ENCODE peak calls at places on chromosomes 3 and 15, in seven cellular contexts. One of them, this sample, is unnamed.

GRCh38 chr15:68699124-68699880 is 120.5 kb downstream of the CORO2B start:
- DNase-seq in endothelial cell: no peak
- DNase-seq in NCI-H1417: no peak
- DNase-seq in A549: no peak
- DNase-seq in H1: no peak
- DNase-seq in SJCRH30: peak
- DNase-seq in cardiac muscle cell: no peak
- DNase-seq in this sample: no peak

GRCh38 chr15:101179341-101180153 is 72.3 kb downstream of the CHSY1 start:
- DNase-seq in endothelial cell: no peak
- DNase-seq in NCI-H1417: no peak
- DNase-seq in A549: no peak
- DNase-seq in H1: no peak
- DNase-seq in SJCRH30: no peak
- DNase-seq in cardiac muscle cell: no peak
- DNase-seq in this sample: peak

GRCh38 chr3:189316296-189317019 is 144.7 kb downstream of the TPRG1 start:
- DNase-seq in endothelial cell: no peak
- DNase-seq in NCI-H1417: peak
- DNase-seq in A549: no peak
- DNase-seq in H1: no peak
- DNase-seq in SJCRH30: peak
- DNase-seq in cardiac muscle cell: no peak
- DNase-seq in this sample: no peak

GRCh38 chr3:61005591-61005990 is 245.7 kb downstream of the FHIT start:
- DNase-seq in endothelial cell: no peak
- DNase-seq in NCI-H1417: no peak
- DNase-seq in A549: no peak
- DNase-seq in H1: no peak
- DNase-seq in SJCRH30: no peak
- DNase-seq in cardiac muscle cell: no peak
- DNase-seq in this sample: no peak

GRCh38 chr3:185151959-185152432 is 864 bp downstream of the C3orf70 start:
- DNase-seq in endothelial cell: no peak
- DNase-seq in NCI-H1417: no peak
- DNase-seq in A549: no peak
- DNase-seq in H1: no peak
- DNase-seq in SJCRH30: no peak
- DNase-seq in cardiac muscle cell: peak
- DNase-seq in this sample: no peak

GRCh38 chr3:30989266-30989799 is 94.9 kb upstream of the GADL1 start:
- DNase-seq in endothelial cell: no peak
- DNase-seq in NCI-H1417: no peak
- DNase-seq in A549: no peak
- DNase-seq in H1: no peak
- DNase-seq in SJCRH30: peak
- DNase-seq in cardiac muscle cell: no peak
- DNase-seq in this sample: no peak

GRCh38 chr3:49673715-49674490 is at the start of gene APEH:
- DNase-seq in endothelial cell: peak
- DNase-seq in NCI-H1417: no peak
- DNase-seq in A549: peak
- DNase-seq in H1: peak
- DNase-seq in SJCRH30: peak
- DNase-seq in cardiac muscle cell: peak
- DNase-seq in this sample: peak

GRCh38 chr3:160226026-160226739 is 961 bp downstream of the C3orf80 start:
- DNase-seq in endothelial cell: peak
- DNase-seq in NCI-H1417: peak
- DNase-seq in A549: no peak
- DNase-seq in H1: no peak
- DNase-seq in SJCRH30: no peak
- DNase-seq in cardiac muscle cell: no peak
- DNase-seq in this sample: no peak

GRCh38 chr3:122989856-122990575 is 37.5 kb downstream of the SEMA5B start:
- DNase-seq in endothelial cell: no peak
- DNase-seq in NCI-H1417: peak
- DNase-seq in A549: no peak
- DNase-seq in H1: no peak
- DNase-seq in SJCRH30: no peak
- DNase-seq in cardiac muscle cell: no peak
- DNase-seq in this sample: no peak

GRCh38 chr15:89335289-89336041 is 841 bp upstream of the POLG start:
- DNase-seq in endothelial cell: peak
- DNase-seq in NCI-H1417: peak
- DNase-seq in A549: no peak
- DNase-seq in H1: no peak
- DNase-seq in SJCRH30: no peak
- DNase-seq in cardiac muscle cell: no peak
- DNase-seq in this sample: no peak

GRCh38 chr3:197801801-197802504 is 10.9 kb downstream of the LRCH3 start:
- DNase-seq in endothelial cell: no peak
- DNase-seq in NCI-H1417: no peak
- DNase-seq in A549: no peak
- DNase-seq in H1: no peak
- DNase-seq in SJCRH30: no peak
- DNase-seq in cardiac muscle cell: peak
- DNase-seq in this sample: no peak

GRCh38 chr15:71278989-71279756 is 163.9 kb downstream of the THSD4 start:
- DNase-seq in endothelial cell: no peak
- DNase-seq in NCI-H1417: peak
- DNase-seq in A549: peak
- DNase-seq in H1: no peak
- DNase-seq in SJCRH30: peak
- DNase-seq in cardiac muscle cell: peak
- DNase-seq in this sample: peak

GRCh38 chr15:39887832-39888231 is 32.2 kb downstream of the GPR176 start:
- DNase-seq in endothelial cell: no peak
- DNase-seq in NCI-H1417: peak
- DNase-seq in A549: peak
- DNase-seq in H1: no peak
- DNase-seq in SJCRH30: no peak
- DNase-seq in cardiac muscle cell: peak
- DNase-seq in this sample: peak

GRCh38 chr3:125618851-125619250 is 23.6 kb upstream of the OSBPL11 start:
- DNase-seq in endothelial cell: no peak
- DNase-seq in NCI-H1417: no peak
- DNase-seq in A549: no peak
- DNase-seq in H1: no peak
- DNase-seq in SJCRH30: no peak
- DNase-seq in cardiac muscle cell: no peak
- DNase-seq in this sample: no peak

GRCh38 chr3:183218826-183219225 is 34.2 kb upstream of the B3GNT5 start:
- DNase-seq in endothelial cell: no peak
- DNase-seq in NCI-H1417: no peak
- DNase-seq in A549: no peak
- DNase-seq in H1: no peak
- DNase-seq in SJCRH30: no peak
- DNase-seq in cardiac muscle cell: no peak
- DNase-seq in this sample: no peak

GRCh38 chr3:22349445-22349844 is 598.4 kb upstream of the ZNF385D start:
- DNase-seq in endothelial cell: no peak
- DNase-seq in NCI-H1417: no peak
- DNase-seq in A549: no peak
- DNase-seq in H1: no peak
- DNase-seq in SJCRH30: no peak
- DNase-seq in cardiac muscle cell: no peak
- DNase-seq in this sample: no peak

GRCh38 chr3:143677420-143677819 is 170.8 kb downstream of the SLC9A9 start:
- DNase-seq in endothelial cell: no peak
- DNase-seq in NCI-H1417: no peak
- DNase-seq in A549: no peak
- DNase-seq in H1: no peak
- DNase-seq in SJCRH30: no peak
- DNase-seq in cardiac muscle cell: no peak
- DNase-seq in this sample: no peak

GRCh38 chr3:18010001-18010400 is 267.6 kb upstream of the TBC1D5 start:
- DNase-seq in endothelial cell: no peak
- DNase-seq in NCI-H1417: no peak
- DNase-seq in A549: no peak
- DNase-seq in H1: no peak
- DNase-seq in SJCRH30: no peak
- DNase-seq in cardiac muscle cell: peak
- DNase-seq in this sample: no peak

GRCh38 chr3:106157411-106157810 is 288.6 kb upstream of the CBLB start:
- DNase-seq in endothelial cell: no peak
- DNase-seq in NCI-H1417: no peak
- DNase-seq in A549: no peak
- DNase-seq in H1: no peak
- DNase-seq in SJCRH30: no peak
- DNase-seq in cardiac muscle cell: no peak
- DNase-seq in this sample: no peak

GRCh38 chr3:170869645-170870593 is at the start of gene RPL22L1:
- DNase-seq in endothelial cell: peak
- DNase-seq in NCI-H1417: no peak
- DNase-seq in A549: peak
- DNase-seq in H1: peak
- DNase-seq in SJCRH30: peak
- DNase-seq in cardiac muscle cell: peak
- DNase-seq in this sample: peak

GRCh38 chr3:38004415-38005075 is 14.0 kb downstream of the VILL start:
- DNase-seq in endothelial cell: peak
- DNase-seq in NCI-H1417: peak
- DNase-seq in A549: peak
- DNase-seq in H1: no peak
- DNase-seq in SJCRH30: peak
- DNase-seq in cardiac muscle cell: peak
- DNase-seq in this sample: no peak

GRCh38 chr3:26015752-26016151 is 225.9 kb downstream of the OXSM start:
- DNase-seq in endothelial cell: no peak
- DNase-seq in NCI-H1417: no peak
- DNase-seq in A549: no peak
- DNase-seq in H1: peak
- DNase-seq in SJCRH30: peak
- DNase-seq in cardiac muscle cell: no peak
- DNase-seq in this sample: no peak